ENCODE peak calls at places on chromosomes 16 and 17, in ten cellular contexts. X is naive B cell; M is GM18507; Q is bronchial epithelial cell; T is activated naive CD8-positive, alpha-beta T cell treated with anti-CD3 and anti-CD28 coated beads for 36 hours; E is naive thymus-derived CD8-positive, alpha-beta T cell; S is iPS DF 6.9; C is activated CD4-positive, alpha-beta T cell treated with anti-CD3 and anti-CD28 coated beads, Interleukin-2, amount 50 U/mL, for 4 hours; W is epithelial cell of esophagus; B is lower lobe of right lung. A is an unnamed sample.
A peak's percentile ranks its signal among the peaks of the same experiment; 100 is the strongest.

GRCh38 chr16:57071840-57072541 is 20.4 kb upstream of the CPNE2 start:
- DNase-seq in X (no peak), M (no peak), Q (peak; percentile 77), T (no peak), E (no peak), S (no peak), C (no peak), W (peak; percentile 76), B (no peak), A (no peak)

GRCh38 chr16:3673676-3674377 is 19.3 kb downstream of the DNASE1 start:
- DNase-seq in X (no peak), M (no peak), Q (no peak), T (no peak), E (no peak), S (no peak), C (no peak), W (no peak), B (no peak), A (no peak)

GRCh38 chr16:89958068-89958467 is 9.5 kb downstream of the DEF8 start:
- DNase-seq in X (no peak), M (no peak), Q (peak; percentile 6), T (peak; percentile 26), E (no peak), S (no peak), C (no peak), W (peak; percentile 17), B (peak; percentile 65), A (no peak)

GRCh38 chr16:67506468-67506867 is 22.2 kb upstream of the RIPOR1 start:
- DNase-seq in X (no peak), M (no peak), Q (no peak), T (no peak), E (no peak), S (no peak), C (no peak), W (no peak), B (no peak), A (no peak)

GRCh38 chr17:65554568-65555223 is 6.8 kb downstream of the AXIN2 start:
- DNase-seq in X (no peak), M (no peak), Q (no peak), T (no peak), E (no peak), S (no peak), C (no peak), W (no peak), B (no peak), A (no peak)

GRCh38 chr16:48117217-48118105 is 38.3 kb downstream of the ABCC12 start:
- DNase-seq in X (peak; percentile 38), M (peak; percentile 39), Q (peak; percentile 4), T (peak; percentile 61), E (peak; percentile 44), S (peak; percentile 82), C (peak; percentile 19), W (peak; percentile 38), B (peak; percentile 62), A (no peak)

GRCh38 chr17:7667616-7668406 is 17.1 kb downstream of the ATP1B2 start:
- DNase-seq in X (no peak), M (no peak), Q (no peak), T (no peak), E (no peak), S (no peak), C (no peak), W (no peak), B (no peak), A (no peak)

GRCh38 chr17:47829870-47830269 is 1.5 kb downstream of the MRPL10 start:
- DNase-seq in X (no peak), M (no peak), Q (no peak), T (no peak), E (no peak), S (no peak), C (no peak), W (no peak), B (no peak), A (no peak)

GRCh38 chr16:55499951-55500350 is 8.9 kb upstream of the LPCAT2 start:
- DNase-seq in X (no peak), M (no peak), Q (peak; percentile 96), T (peak; percentile 26), E (no peak), S (no peak), C (no peak), W (peak; percentile 92), B (no peak), A (no peak)

GRCh38 chr17:1008008-1008761 is 11.3 kb downstream of the TIMM22 start:
- DNase-seq in X (no peak), M (no peak), Q (no peak), T (no peak), E (no peak), S (no peak), C (no peak), W (no peak), B (no peak), A (no peak)

A was measured in GM12864.